ENCODE peak calls at places on chromosomes 12 and 14, in four cellular contexts. One of them, this sample, is unnamed.

GRCh38 chr14:74548881-74549280 is 55.3 kb downstream of the ISCA2 start:
- DNase-seq in heart left ventricle: peak
- DNase-seq in psoas muscle: peak
- DNase-seq in body of pancreas: no peak
- DNase-seq in this sample: no peak

GRCh38 chr12:10590976-10591375 is 22.4 kb downstream of the MAGOHB start:
- DNase-seq in heart left ventricle: no peak
- DNase-seq in psoas muscle: no peak
- DNase-seq in body of pancreas: no peak
- DNase-seq in this sample: no peak

GRCh38 chr12:14841761-14842160 is 1.6 kb downstream of the ART4 start:
- DNase-seq in heart left ventricle: peak
- DNase-seq in psoas muscle: peak
- DNase-seq in body of pancreas: peak
- DNase-seq in this sample: no peak

GRCh38 chr14:33755358-33755757 is 195.5 kb downstream of the EGLN3 start:
- DNase-seq in body of pancreas: no peak
- DNase-seq in heart left ventricle: no peak
- DNase-seq in psoas muscle: no peak
- DNase-seq in this sample: no peak

GRCh38 chr14:92651793-92652382 is 96.5 kb downstream of the LGMN start:
- DNase-seq in body of pancreas: no peak
- DNase-seq in heart left ventricle: peak
- DNase-seq in psoas muscle: peak
- DNase-seq in this sample: peak

GRCh38 chr12:68223067-68223747 is 2.4 kb downstream of the IL26 start:
- DNase-seq in heart left ventricle: peak
- DNase-seq in psoas muscle: peak
- DNase-seq in body of pancreas: peak
- DNase-seq in this sample: peak

GRCh38 chr12:27618836-27619235 is 77.4 kb upstream of the REP15 start:
- DNase-seq in heart left ventricle: no peak
- DNase-seq in body of pancreas: no peak
- DNase-seq in psoas muscle: no peak
- DNase-seq in this sample: no peak

GRCh38 chr14:75047506-75047905 is 3.8 kb downstream of the MLH3 start:
- DNase-seq in body of pancreas: no peak
- DNase-seq in heart left ventricle: no peak
- DNase-seq in psoas muscle: no peak
- DNase-seq in this sample: no peak

GRCh38 chr12:104524026-104524425 is 67.3 kb downstream of the CHST11 start:
- DNase-seq in body of pancreas: no peak
- DNase-seq in psoas muscle: no peak
- DNase-seq in heart left ventricle: no peak
- DNase-seq in this sample: no peak

GRCh38 chr14:22588419-22589095 is 467 bp downstream of the DAD1 start:
- DNase-seq in body of pancreas: no peak
- DNase-seq in psoas muscle: no peak
- DNase-seq in heart left ventricle: no peak
- DNase-seq in this sample: no peak

GRCh38 chr12:51661836-51662235 is 70.8 kb downstream of the SCN8A start:
- DNase-seq in body of pancreas: no peak
- DNase-seq in heart left ventricle: no peak
- DNase-seq in psoas muscle: no peak
- DNase-seq in this sample: no peak

GRCh38 chr12:30100736-30101135 is 317.0 kb upstream of the TMTC1 start:
- DNase-seq in body of pancreas: no peak
- DNase-seq in psoas muscle: no peak
- DNase-seq in heart left ventricle: no peak
- DNase-seq in this sample: no peak

GRCh38 chr12:114902665-114903393 is 218.9 kb upstream of the TBX3 start:
- DNase-seq in psoas muscle: no peak
- DNase-seq in body of pancreas: no peak
- DNase-seq in heart left ventricle: no peak
- DNase-seq in this sample: no peak

GRCh38 chr12:52006726-52007157 is at the start of gene TAMALIN:
- DNase-seq in psoas muscle: peak
- DNase-seq in body of pancreas: peak
- DNase-seq in heart left ventricle: peak
- DNase-seq in this sample: peak

DNA sequence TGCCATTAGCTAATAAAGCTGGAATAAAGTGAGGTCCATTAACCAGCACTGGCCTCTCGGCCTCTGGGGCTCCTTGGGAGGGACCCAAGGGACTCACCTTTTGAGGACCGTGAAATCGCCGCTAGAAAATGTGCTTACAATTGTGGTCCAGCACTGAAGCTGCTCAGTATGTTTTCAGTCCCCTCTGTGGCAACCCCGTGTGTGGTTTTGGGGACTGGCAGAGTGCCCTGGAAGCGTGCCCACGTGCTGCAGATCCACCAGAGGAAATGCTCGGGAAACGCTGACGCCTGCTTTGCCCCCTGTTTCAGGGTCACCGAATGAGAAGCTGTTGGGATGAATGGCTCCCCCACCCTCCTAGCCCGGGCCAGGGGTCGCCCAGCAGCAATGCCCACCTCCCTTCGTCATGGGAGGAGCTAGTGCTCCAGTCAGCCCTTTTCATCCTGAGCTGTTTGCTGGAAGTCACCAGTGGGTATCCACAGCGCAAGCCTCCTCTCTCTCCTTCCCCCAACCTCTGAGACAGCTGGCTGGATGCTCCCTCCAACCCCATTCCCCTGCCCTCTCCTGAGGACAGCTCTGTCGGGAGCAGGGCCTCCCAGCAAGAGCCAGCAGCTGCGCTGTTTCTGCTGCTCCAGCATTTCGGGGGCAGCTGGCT is 33.1 kb upstream of the PPP1R13B start:
- DNase-seq in psoas muscle: peak
- DNase-seq in heart left ventricle: peak
- DNase-seq in body of pancreas: peak
- DNase-seq in this sample: peak
- H3K27ac ChIP-seq in psoas muscle: no peak
- H3K27ac ChIP-seq in heart left ventricle: peak
- H3K27ac ChIP-seq in body of pancreas: peak
- H3K27ac ChIP-seq in this sample: peak

GRCh38 chr14:36516719-36517241 is 3.3 kb downstream of the NKX2-1 start:
- DNase-seq in psoas muscle: no peak
- DNase-seq in body of pancreas: no peak
- DNase-seq in heart left ventricle: no peak
- DNase-seq in this sample: no peak
- H3K4me3 ChIP-seq in psoas muscle: peak
- H3K4me3 ChIP-seq in body of pancreas: no peak
- H3K4me3 ChIP-seq in heart left ventricle: no peak
- H3K4me3 ChIP-seq in this sample: no peak

DNA sequence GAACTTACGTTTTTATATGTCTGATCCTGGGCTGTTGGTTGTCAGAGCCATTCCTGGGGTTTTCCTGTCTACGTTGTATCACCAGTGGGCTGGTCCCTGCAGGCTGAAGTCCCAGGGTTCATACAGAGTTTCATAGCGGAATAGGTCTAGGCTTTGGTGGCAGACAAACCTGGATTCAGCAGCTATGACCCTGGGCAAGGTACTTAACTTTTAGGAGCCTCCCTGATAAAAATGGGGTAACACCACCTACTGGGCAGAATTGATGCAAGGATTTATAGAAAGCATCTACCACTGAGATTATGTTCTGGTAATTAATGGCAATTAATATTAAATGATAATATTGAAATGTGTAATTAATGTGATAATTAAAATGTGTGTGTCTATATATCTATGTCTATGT is 141.2 kb downstream of the SYNE2 start:
- DNase-seq in heart left ventricle: no peak
- DNase-seq in body of pancreas: no peak
- DNase-seq in psoas muscle: no peak
- DNase-seq in this sample: no peak
- TF ChIP-seq CTCF in heart left ventricle: no peak
- TF ChIP-seq CTCF in body of pancreas: peak
- TF ChIP-seq CTCF in psoas muscle: peak
- TF ChIP-seq CTCF in this sample: no peak

GRCh38 chr12:43973993-43974392 is 138.1 kb downstream of the TMEM117 start:
- DNase-seq in psoas muscle: no peak
- DNase-seq in heart left ventricle: no peak
- DNase-seq in body of pancreas: no peak
- DNase-seq in this sample: no peak
- H3K27ac ChIP-seq in psoas muscle: no peak
- H3K27ac ChIP-seq in heart left ventricle: no peak
- H3K27ac ChIP-seq in body of pancreas: no peak
- H3K27ac ChIP-seq in this sample: no peak

GRCh38 chr12:124388038-124388676 is 93.3 kb downstream of the RFLNA start:
- DNase-seq in heart left ventricle: no peak
- DNase-seq in psoas muscle: no peak
- DNase-seq in body of pancreas: no peak
- DNase-seq in this sample: no peak
- H3K4me3 ChIP-seq in heart left ventricle: peak
- H3K4me3 ChIP-seq in psoas muscle: peak
- H3K4me3 ChIP-seq in body of pancreas: peak
- H3K4me3 ChIP-seq in this sample: peak

GRCh38 chr14:102084931-102085330 is 1.9 kb downstream of the HSP90AA1 start:
- DNase-seq in body of pancreas: no peak
- DNase-seq in heart left ventricle: no peak
- DNase-seq in psoas muscle: no peak
- DNase-seq in this sample: no peak
- TF ChIP-seq CTCF in body of pancreas: no peak
- TF ChIP-seq CTCF in heart left ventricle: no peak
- TF ChIP-seq CTCF in psoas muscle: no peak
- TF ChIP-seq CTCF in this sample: no peak

GRCh38 chr12:102643871-102644551 is 163.6 kb upstream of the IGF1 start:
- DNase-seq in heart left ventricle: no peak
- DNase-seq in psoas muscle: no peak
- DNase-seq in body of pancreas: no peak
- DNase-seq in this sample: no peak
- H3K27ac ChIP-seq in heart left ventricle: no peak
- H3K27ac ChIP-seq in psoas muscle: no peak
- H3K27ac ChIP-seq in body of pancreas: no peak
- H3K27ac ChIP-seq in this sample: no peak

GRCh38 chr12:7113389-7113871 is 4.4 kb upstream of the C1RL start:
- DNase-seq in body of pancreas: peak
- DNase-seq in psoas muscle: no peak
- DNase-seq in heart left ventricle: no peak
- DNase-seq in this sample: no peak
- H3K4me3 ChIP-seq in body of pancreas: no peak
- H3K4me3 ChIP-seq in psoas muscle: no peak
- H3K4me3 ChIP-seq in heart left ventricle: no peak
- H3K4me3 ChIP-seq in this sample: no peak

DNA sequence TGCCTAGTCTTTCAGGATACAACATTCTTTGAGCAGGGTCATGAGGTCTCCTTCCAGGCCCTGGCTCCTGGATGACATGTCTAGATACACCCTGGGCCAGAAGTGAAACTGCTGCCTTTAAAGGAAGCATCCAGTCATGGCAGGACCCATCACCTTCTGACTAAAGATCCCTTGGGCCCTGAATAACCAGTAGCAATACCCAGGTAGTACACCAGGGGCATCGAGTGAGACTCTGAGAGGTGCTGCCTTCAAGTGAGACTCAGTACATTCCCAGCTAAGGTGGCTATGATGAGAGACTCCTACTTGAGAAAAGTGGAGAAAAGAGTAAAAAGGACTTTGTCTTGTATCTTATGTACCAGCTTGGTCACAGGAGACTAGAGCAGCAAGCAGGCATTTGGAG is 23.5 kb downstream of the OR6C68 start:
- DNase-seq in body of pancreas: no peak
- DNase-seq in heart left ventricle: no peak
- DNase-seq in psoas muscle: no peak
- DNase-seq in this sample: no peak
- TF ChIP-seq CTCF in body of pancreas: no peak
- TF ChIP-seq CTCF in heart left ventricle: no peak
- TF ChIP-seq CTCF in psoas muscle: no peak
- TF ChIP-seq CTCF in this sample: no peak

GRCh38 chr14:99972748-99973466 is 92.3 kb upstream of the EVL start:
- DNase-seq in psoas muscle: no peak
- DNase-seq in heart left ventricle: no peak
- DNase-seq in body of pancreas: no peak
- DNase-seq in this sample: no peak
- H3K27ac ChIP-seq in psoas muscle: peak
- H3K27ac ChIP-seq in heart left ventricle: no peak
- H3K27ac ChIP-seq in body of pancreas: peak
- H3K27ac ChIP-seq in this sample: no peak

This sample was measured in colonic mucosa.